ENCODE peak calls at places on chromosomes 11 and 22, in eight cellular contexts. M is heart left ventricle, F is AG04449, W is endothelial cell, S is upper lobe of right lung, C is tibial nerve, P is MCF 10A, R is neural crest cell. I is an unnamed sample.

GRCh38 chr11:99773646-99774045 is 752.9 kb downstream of the CNTN5 start:
- DNase-seq in R (no peak), C (no peak), F (no peak), P (peak), S (no peak), M (no peak), W (no peak), I (no peak)

GRCh38 chr11:129374993-129375721 is 491 bp upstream of the BARX2 start:
- DNase-seq in S (peak), M (no peak), C (no peak), F (no peak), R (no peak), W (peak), P (peak), I (no peak)

GRCh38 chr11:27395556-27396258 is 32.7 kb upstream of the CCDC34 start:
- DNase-seq in W (no peak), C (no peak), S (no peak), F (peak), R (no peak), P (peak), M (no peak), I (no peak)

GRCh38 chr11:12842933-12843636 is 166.0 kb upstream of the RASSF10 start:
- DNase-seq in P (peak), R (no peak), W (peak), S (no peak), C (no peak), M (peak), F (no peak), I (no peak)

GRCh38 chr11:94142308-94143277 is 14.0 kb downstream of the PANX1 start:
- DNase-seq in F (no peak), P (no peak), W (no peak), C (no peak), R (no peak), M (no peak), S (no peak), I (no peak)

GRCh38 chr11:130403301-130403804 is 25.1 kb downstream of the ADAMTS8 start:
- DNase-seq in M (peak), R (no peak), W (no peak), C (no peak), P (peak), S (no peak), F (peak), I (peak)

GRCh38 chr11:24324211-24324610 is 172.6 kb upstream of the LUZP2 start:
- DNase-seq in C (no peak), R (no peak), S (no peak), M (no peak), W (no peak), P (no peak), F (peak), I (no peak)

GRCh38 chr22:28813772-28814518 is 13.6 kb upstream of the XBP1 start:
- DNase-seq in C (no peak), F (no peak), W (no peak), P (no peak), R (no peak), S (peak), M (no peak), I (no peak)

GRCh38 chr11:77687088-77687487 is 49.5 kb upstream of the CLNS1A start:
- DNase-seq in S (no peak), P (no peak), C (no peak), F (no peak), W (no peak), R (no peak), M (no peak), I (no peak)

GRCh38 chr11:45412033-45412432 is 125.9 kb upstream of the SYT13 start:
- DNase-seq in R (no peak), W (no peak), C (no peak), M (no peak), F (no peak), P (no peak), S (peak), I (no peak)

GRCh38 chr11:59141191-59141590 is 1.5 kb upstream of the FAM111A start:
- DNase-seq in M (no peak), W (no peak), P (no peak), R (no peak), S (no peak), F (no peak), C (no peak), I (no peak)

GRCh38 chr11:114296190-114296978 is at the start of gene NNMT:
- DNase-seq in R (no peak), W (no peak), P (peak), S (peak), C (peak), M (peak), F (peak), I (peak)

GRCh38 chr11:62880803-62881578 is at the start of gene SLC3A2:
- DNase-seq in S (peak), R (peak), P (peak), F (no peak), C (peak), W (peak), M (peak), I (peak)

GRCh38 chr11:62882428-62882742 is 1.7 kb downstream of the SLC3A2 start:
- DNase-seq in S (no peak), W (no peak), M (no peak), R (no peak), P (no peak), F (no peak), C (no peak), I (no peak)

GRCh38 chr11:62882811-62883496 is 2.3 kb downstream of the SLC3A2 start:
- DNase-seq in R (no peak), S (no peak), M (no peak), P (no peak), F (no peak), W (no peak), C (no peak), I (no peak)

GRCh38 chr11:62880231-62880802 is 379 bp upstream of the SLC3A2 start:
- DNase-seq in M (peak), W (peak), R (peak), C (no peak), S (no peak), P (peak), F (no peak), I (peak)

DNA sequence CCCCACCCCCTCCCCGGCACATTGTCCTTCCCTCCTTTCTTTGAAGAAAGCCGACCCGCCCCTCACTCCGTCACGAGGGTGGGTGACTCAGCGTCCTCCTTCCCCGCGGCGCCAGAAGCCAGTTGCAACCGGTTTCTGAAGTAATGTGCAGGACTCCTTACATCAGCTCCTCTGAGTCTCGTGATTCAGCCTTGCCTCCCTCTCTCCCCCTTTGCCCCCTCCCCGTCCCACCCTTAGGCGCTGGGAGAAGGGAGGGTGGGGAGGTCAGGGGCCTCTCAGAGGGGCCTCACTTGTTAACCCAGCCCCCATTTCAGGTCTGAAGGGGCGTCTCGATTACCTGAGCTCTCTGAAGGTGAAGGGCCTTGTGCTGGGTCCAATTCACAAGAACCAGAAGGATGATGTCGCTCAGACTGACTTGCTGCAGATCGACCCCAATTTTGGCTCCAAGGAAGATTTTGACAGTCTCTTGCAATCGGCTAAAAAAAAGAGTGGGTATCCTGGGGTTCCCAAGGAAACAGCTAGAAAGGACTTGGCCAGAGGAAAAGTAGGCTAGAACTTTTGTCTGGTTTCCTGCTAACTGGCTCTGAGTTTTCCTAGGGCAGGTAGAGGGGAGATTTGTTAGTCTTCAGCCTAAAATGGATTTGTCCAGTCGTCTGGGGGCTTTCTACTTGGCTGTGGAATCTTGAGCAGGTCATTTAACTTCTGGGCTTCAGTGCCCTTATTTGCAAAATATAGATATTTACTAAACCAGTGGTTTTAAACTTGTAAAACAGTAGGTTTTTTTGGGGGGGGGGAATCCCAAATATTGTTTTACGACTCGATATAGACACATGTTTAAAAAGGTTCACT is 1.1 kb downstream of the SLC3A2 start:
- DNase-seq in C (peak), M (peak), W (peak), P (peak), F (peak), R (peak), S (peak), I (peak)
- TF ChIP-seq CTCF in C (no peak), M (no peak), W (no peak), P (no peak), F (no peak), R (no peak), S (no peak), I (no peak)

DNA sequence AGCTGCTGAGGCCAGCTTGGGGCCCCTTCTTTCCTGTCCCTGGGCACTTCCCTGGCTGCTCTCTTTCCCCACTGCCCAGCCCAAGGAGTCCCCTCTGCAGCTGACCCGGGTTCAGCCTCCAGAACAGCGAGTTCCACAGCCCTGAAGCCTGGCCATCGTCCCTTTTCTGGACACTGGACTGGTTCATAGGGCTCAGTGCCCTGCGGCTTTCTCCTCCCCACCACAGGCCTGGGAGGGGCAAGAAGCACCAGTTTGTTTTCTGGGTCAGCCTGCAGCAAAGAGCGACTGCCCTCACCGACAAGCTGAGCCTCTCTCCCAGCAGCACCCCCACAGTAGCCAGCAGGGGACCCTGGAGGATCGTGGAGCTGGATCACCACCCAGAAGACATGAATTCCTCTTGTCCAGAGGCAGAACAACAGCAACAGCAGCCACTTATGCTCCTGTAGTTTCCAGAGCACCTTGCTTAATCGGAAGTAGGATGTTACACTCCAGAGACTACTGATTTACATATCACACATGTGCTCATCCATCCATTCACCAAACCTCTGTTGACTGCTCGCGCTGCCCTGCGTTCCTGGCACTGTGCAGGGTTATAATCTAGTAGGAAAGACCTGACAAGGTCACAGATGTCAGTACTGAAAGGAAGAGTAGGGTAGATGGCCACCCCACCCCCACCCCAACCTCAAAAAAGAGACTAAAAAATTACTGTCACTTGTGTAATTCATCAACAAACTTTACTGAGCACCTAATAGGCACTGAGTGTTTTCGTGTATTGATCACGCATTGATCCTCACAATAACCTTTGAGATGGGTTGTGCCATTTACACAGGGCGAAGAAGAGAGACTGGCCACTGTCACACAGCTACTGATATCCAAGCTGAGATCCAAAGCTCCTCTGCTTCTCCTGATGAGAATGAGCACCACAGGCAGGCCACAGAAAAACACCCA is 13.0 kb upstream of the CXCR5 start:
- DNase-seq in C (peak), R (peak), P (no peak), M (peak), F (no peak), S (peak), W (no peak), I (no peak)
- TF ChIP-seq CTCF in C (no peak), R (no peak), P (no peak), M (peak), F (peak), S (no peak), W (no peak), I (peak)

GRCh38 chr11:87037450-87038234 is at the start of gene TMEM135:
- DNase-seq in W (peak), C (peak), S (peak), R (peak), F (peak), P (peak), M (peak), I (peak)
- TF ChIP-seq CTCF in W (no peak), C (no peak), S (no peak), R (peak), F (peak), P (no peak), M (no peak), I (peak)

DNA sequence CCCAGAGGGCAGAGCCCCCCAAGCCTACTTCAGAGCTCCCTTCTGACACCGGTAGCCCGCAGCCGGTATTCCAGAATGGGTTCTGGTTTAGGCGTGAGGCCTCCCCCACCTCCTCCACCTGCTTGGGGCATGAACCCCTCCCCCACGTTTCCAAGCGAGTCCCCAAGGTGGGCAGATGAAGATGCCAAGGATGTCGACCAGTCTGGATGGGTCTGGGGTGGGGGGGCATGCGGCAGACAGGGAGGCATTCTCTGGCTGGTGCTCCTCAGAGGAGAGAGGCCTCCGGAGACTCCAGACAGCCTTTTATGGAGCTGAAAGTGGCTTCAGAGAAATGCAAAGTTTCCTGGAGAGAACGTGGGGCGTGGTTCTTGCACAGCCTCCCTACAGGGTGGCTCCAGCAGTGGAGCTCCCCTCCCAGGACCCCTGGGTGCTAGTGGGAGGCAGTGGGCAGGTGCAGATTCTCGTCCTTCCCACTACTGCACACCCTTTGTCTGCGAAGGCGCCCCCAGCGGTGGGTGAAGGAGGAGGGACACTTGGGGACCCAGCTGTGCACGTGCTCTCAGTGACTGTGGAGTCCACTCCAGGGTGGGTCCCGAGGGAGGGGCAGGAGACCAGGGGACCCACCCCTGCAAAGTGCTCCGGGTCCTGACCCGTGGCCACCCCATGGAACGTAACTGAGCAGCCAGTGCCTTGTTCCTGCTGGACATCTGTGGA is 4.2 kb downstream of the CCND1 start:
- DNase-seq in S (peak), F (no peak), R (no peak), M (no peak), P (no peak), C (no peak), W (no peak), I (no peak)
- TF ChIP-seq CTCF in S (no peak), F (no peak), R (no peak), M (no peak), P (no peak), C (no peak), W (no peak), I (no peak)

GRCh38 chr11:84146826-84147225 is 860.7 kb upstream of the CCDC90B start:
- DNase-seq in C (no peak), M (no peak), P (no peak), S (no peak), W (no peak), R (no peak), F (no peak), I (no peak)
- TF ChIP-seq CTCF in C (no peak), M (no peak), P (no peak), S (no peak), W (no peak), R (no peak), F (no peak), I (no peak)

GRCh38 chr11:62805991-62806441 is 776 bp upstream of the NXF1 start:
- DNase-seq in M (no peak), C (no peak), F (no peak), P (no peak), R (no peak), S (no peak), W (no peak), I (no peak)

GRCh38 chr11:62806611-62807121 is 1.4 kb upstream of the NXF1 start:
- DNase-seq in S (no peak), F (no peak), C (no peak), P (peak), M (peak), R (no peak), W (no peak), I (no peak)

GRCh38 chr11:62804310-62805043 is 763 bp downstream of the NXF1 start:
- DNase-seq in F (no peak), R (no peak), W (no peak), S (no peak), P (peak), C (no peak), M (no peak), I (no peak)

GRCh38 chr11:62801071-62801470 is 4.2 kb downstream of the NXF1 start:
- DNase-seq in C (no peak), S (no peak), P (no peak), F (no peak), R (no peak), W (no peak), M (no peak), I (no peak)

GRCh38 chr11:62805044-62805892 is at the start of gene NXF1:
- DNase-seq in M (peak), F (peak), C (peak), W (peak), R (peak), S (peak), P (peak), I (peak)
- TF ChIP-seq CTCF in M (peak), F (no peak), C (peak), W (no peak), R (peak), S (peak), P (no peak), I (no peak)

DNA sequence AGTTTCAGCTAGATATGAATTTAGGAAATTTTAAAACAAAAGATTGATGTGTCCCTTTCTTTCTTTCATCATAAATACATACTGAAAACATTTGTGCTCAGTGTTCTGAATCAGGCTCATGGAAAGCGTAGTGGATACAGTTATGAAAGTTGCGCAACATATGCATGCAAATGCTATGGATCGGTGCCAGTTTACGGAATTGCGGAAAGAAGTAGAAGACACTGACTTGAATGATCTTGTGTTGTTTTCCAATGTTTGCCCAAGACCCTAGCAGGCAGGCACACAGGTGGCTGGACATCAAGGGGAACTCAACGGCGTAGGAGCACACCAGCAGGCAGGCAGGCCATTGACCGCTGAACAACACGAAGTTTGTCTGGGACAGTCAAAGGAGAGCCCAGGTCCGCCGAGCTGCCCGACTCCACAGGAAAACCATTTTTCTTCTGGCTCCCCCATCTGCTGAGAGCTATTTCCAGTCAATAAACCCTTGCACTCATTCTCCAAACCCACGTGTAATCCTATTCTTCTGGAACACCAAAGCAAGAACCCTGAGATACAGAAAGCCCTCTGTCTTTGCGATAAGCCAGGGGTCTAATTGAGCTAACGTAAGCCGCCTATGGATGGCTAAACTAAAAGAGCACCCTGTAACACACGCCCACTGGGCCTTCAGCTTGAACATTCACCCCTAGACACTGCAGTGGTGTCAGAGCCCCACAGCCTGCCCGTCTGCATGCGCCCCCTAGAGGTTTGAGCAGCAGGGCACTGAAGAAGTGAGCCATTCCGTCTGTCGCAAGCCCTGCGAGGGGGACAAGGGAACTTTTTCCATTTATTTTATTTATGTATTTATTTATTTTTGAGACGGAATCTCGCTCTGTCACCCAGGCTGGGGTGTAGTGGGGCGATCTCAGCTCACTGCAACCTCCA is 7.4 kb upstream of the BIRC3 start:
- DNase-seq in R (no peak), F (no peak), P (peak), M (no peak), S (no peak), W (no peak), C (no peak), I (no peak)
- TF ChIP-seq CTCF in R (peak), F (no peak), P (peak), M (no peak), S (no peak), W (peak), C (no peak), I (no peak)

GRCh38 chr11:125393331-125393730 is 102.7 kb downstream of the FEZ1 start:
- DNase-seq in M (no peak), R (no peak), F (no peak), P (no peak), S (no peak), W (no peak), C (no peak), I (no peak)
- TF ChIP-seq CTCF in M (no peak), R (no peak), F (no peak), P (no peak), S (no peak), W (no peak), C (no peak), I (no peak)

GRCh38 chr22:27720860-27721259 is 80.7 kb downstream of the MN1 start:
- DNase-seq in S (peak), P (peak), R (no peak), C (no peak), F (no peak), W (no peak), M (no peak), I (peak)
- TF ChIP-seq CTCF in S (no peak), P (no peak), R (no peak), C (no peak), F (no peak), W (no peak), M (no peak), I (no peak)

GRCh38 chr11:111399187-111400031 is 20.3 kb upstream of the POU2AF1 start:
- DNase-seq in M (no peak), W (no peak), F (no peak), S (no peak), R (no peak), P (no peak), C (no peak), I (no peak)
- TF ChIP-seq CTCF in M (no peak), W (no peak), F (no peak), S (no peak), R (no peak), P (no peak), C (no peak), I (no peak)